ENCODE peak calls at places on chromosome 12, in seven cellular contexts. One of them, this sample, is unnamed.

GRCh38 chr12:101327054-101327453 is 47.1 kb downstream of the UTP20 start:
- DNase-seq in cardiac muscle cell: no peak
- DNase-seq in mucosa of descending colon: no peak
- DNase-seq in Panc1: no peak
- DNase-seq in esophagus squamous epithelium: no peak
- DNase-seq in sigmoid colon: no peak
- DNase-seq in astrocyte of the spinal cord: no peak
- DNase-seq in this sample: no peak

GRCh38 chr12:75489613-75490210 is 9.2 kb downstream of the GLIPR1 start:
- DNase-seq in cardiac muscle cell: peak; percentile 21
- DNase-seq in mucosa of descending colon: no peak
- DNase-seq in Panc1: no peak
- DNase-seq in esophagus squamous epithelium: no peak
- DNase-seq in sigmoid colon: no peak
- DNase-seq in astrocyte of the spinal cord: peak; percentile 61
- DNase-seq in this sample: no peak

GRCh38 chr12:31985832-31986231 is 26.6 kb downstream of the RESF1 start:
- DNase-seq in cardiac muscle cell: no peak
- DNase-seq in mucosa of descending colon: no peak
- DNase-seq in Panc1: no peak
- DNase-seq in esophagus squamous epithelium: no peak
- DNase-seq in sigmoid colon: no peak
- DNase-seq in astrocyte of the spinal cord: no peak
- DNase-seq in this sample: no peak

GRCh38 chr12:65822732-65823480 is 1.4 kb upstream of the HMGA2 start:
- DNase-seq in cardiac muscle cell: peak; percentile 81
- DNase-seq in mucosa of descending colon: peak; percentile 72
- DNase-seq in Panc1: peak; percentile 55
- DNase-seq in esophagus squamous epithelium: no peak
- DNase-seq in sigmoid colon: no peak
- DNase-seq in astrocyte of the spinal cord: peak; percentile 90
- DNase-seq in this sample: no peak

GRCh38 chr12:106999444-106999843 is 12.5 kb upstream of the MTERF2 start:
- DNase-seq in cardiac muscle cell: no peak
- DNase-seq in mucosa of descending colon: no peak
- DNase-seq in Panc1: no peak
- DNase-seq in esophagus squamous epithelium: no peak
- DNase-seq in sigmoid colon: no peak
- DNase-seq in astrocyte of the spinal cord: no peak
- DNase-seq in this sample: no peak

GRCh38 chr12:96371138-96371786 is 29.0 kb downstream of the CDK17 start:
- DNase-seq in cardiac muscle cell: no peak
- DNase-seq in mucosa of descending colon: no peak
- DNase-seq in Panc1: no peak
- DNase-seq in esophagus squamous epithelium: no peak
- DNase-seq in sigmoid colon: no peak
- DNase-seq in astrocyte of the spinal cord: no peak
- DNase-seq in this sample: no peak

GRCh38 chr12:100247765-100248164 is 19.1 kb downstream of the DEPDC4 start:
- DNase-seq in cardiac muscle cell: no peak
- DNase-seq in mucosa of descending colon: no peak
- DNase-seq in Panc1: no peak
- DNase-seq in esophagus squamous epithelium: no peak
- DNase-seq in sigmoid colon: no peak
- DNase-seq in astrocyte of the spinal cord: no peak
- DNase-seq in this sample: no peak

GRCh38 chr12:14239935-14240872 is 125.3 kb upstream of the ATF7IP start:
- DNase-seq in cardiac muscle cell: no peak
- DNase-seq in mucosa of descending colon: peak; percentile 77
- DNase-seq in Panc1: no peak
- DNase-seq in esophagus squamous epithelium: no peak
- DNase-seq in sigmoid colon: no peak
- DNase-seq in astrocyte of the spinal cord: no peak
- DNase-seq in this sample: no peak

GRCh38 chr12:101697930-101698781 is 716 bp downstream of the CHPT1 start:
- DNase-seq in cardiac muscle cell: peak; percentile 29
- DNase-seq in mucosa of descending colon: peak; percentile 62
- DNase-seq in Panc1: no peak
- DNase-seq in esophagus squamous epithelium: no peak
- DNase-seq in sigmoid colon: peak; percentile 82
- DNase-seq in astrocyte of the spinal cord: peak; percentile 26
- DNase-seq in this sample: no peak

GRCh38 chr12:85993746-85994145 is 119.7 kb downstream of the NTS start:
- DNase-seq in cardiac muscle cell: no peak
- DNase-seq in mucosa of descending colon: no peak
- DNase-seq in Panc1: no peak
- DNase-seq in esophagus squamous epithelium: no peak
- DNase-seq in sigmoid colon: no peak
- DNase-seq in astrocyte of the spinal cord: no peak
- DNase-seq in this sample: no peak

GRCh38 chr12:132423251-132424117 is 66.5 kb upstream of the FBRSL1 start:
- DNase-seq in cardiac muscle cell: no peak
- DNase-seq in mucosa of descending colon: no peak
- DNase-seq in Panc1: no peak
- DNase-seq in esophagus squamous epithelium: no peak
- DNase-seq in sigmoid colon: no peak
- DNase-seq in astrocyte of the spinal cord: no peak
- DNase-seq in this sample: no peak

GRCh38 chr12:106594447-106594846 is 11.6 kb downstream of the RFX4 start:
- DNase-seq in cardiac muscle cell: no peak
- DNase-seq in mucosa of descending colon: no peak
- DNase-seq in Panc1: no peak
- DNase-seq in esophagus squamous epithelium: no peak
- DNase-seq in sigmoid colon: no peak
- DNase-seq in astrocyte of the spinal cord: no peak
- DNase-seq in this sample: no peak

GRCh38 chr12:109741286-109741969 is 27.8 kb downstream of the FAM222A start:
- DNase-seq in cardiac muscle cell: no peak
- DNase-seq in mucosa of descending colon: no peak
- DNase-seq in Panc1: no peak
- DNase-seq in esophagus squamous epithelium: no peak
- DNase-seq in sigmoid colon: peak; percentile 43
- DNase-seq in astrocyte of the spinal cord: no peak
- DNase-seq in this sample: no peak

GRCh38 chr12:95788637-95789036 is 1.9 kb downstream of the NTN4 start:
- DNase-seq in cardiac muscle cell: peak; percentile 51
- DNase-seq in mucosa of descending colon: no peak
- DNase-seq in Panc1: no peak
- DNase-seq in esophagus squamous epithelium: no peak
- DNase-seq in sigmoid colon: no peak
- DNase-seq in astrocyte of the spinal cord: peak; percentile 52
- DNase-seq in this sample: no peak

GRCh38 chr12:2083008-2083407 is 30.2 kb downstream of the CACNA1C start:
- DNase-seq in cardiac muscle cell: no peak
- DNase-seq in mucosa of descending colon: no peak
- DNase-seq in Panc1: no peak
- DNase-seq in esophagus squamous epithelium: no peak
- DNase-seq in sigmoid colon: no peak
- DNase-seq in astrocyte of the spinal cord: no peak
- DNase-seq in this sample: no peak

GRCh38 chr12:43676183-43676813 is 82.3 kb downstream of the PUS7L start:
- DNase-seq in cardiac muscle cell: peak; percentile 9
- DNase-seq in mucosa of descending colon: peak; percentile 13
- DNase-seq in Panc1: peak; percentile 25
- DNase-seq in esophagus squamous epithelium: no peak
- DNase-seq in sigmoid colon: no peak
- DNase-seq in astrocyte of the spinal cord: no peak
- DNase-seq in this sample: no peak

GRCh38 chr12:49126852-49127763 is 4.1 kb downstream of the TUBA1B start:
- DNase-seq in cardiac muscle cell: no peak
- DNase-seq in mucosa of descending colon: no peak
- DNase-seq in Panc1: no peak
- DNase-seq in esophagus squamous epithelium: no peak
- DNase-seq in sigmoid colon: peak; percentile 3
- DNase-seq in astrocyte of the spinal cord: no peak
- DNase-seq in this sample: no peak

GRCh38 chr12:132329739-132330548 is 555 bp upstream of the GALNT9 start:
- DNase-seq in cardiac muscle cell: no peak
- DNase-seq in mucosa of descending colon: no peak
- DNase-seq in Panc1: no peak
- DNase-seq in esophagus squamous epithelium: no peak
- DNase-seq in sigmoid colon: no peak
- DNase-seq in astrocyte of the spinal cord: no peak
- DNase-seq in this sample: no peak

GRCh38 chr12:117498880-117499279 is 137.5 kb upstream of the NOS1 start:
- DNase-seq in cardiac muscle cell: no peak
- DNase-seq in mucosa of descending colon: no peak
- DNase-seq in Panc1: no peak
- DNase-seq in esophagus squamous epithelium: no peak
- DNase-seq in sigmoid colon: no peak
- DNase-seq in astrocyte of the spinal cord: no peak
- DNase-seq in this sample: no peak

GRCh38 chr12:53173085-53173715 is 7.3 kb upstream of the ZNF740 start:
- DNase-seq in cardiac muscle cell: no peak
- DNase-seq in mucosa of descending colon: no peak
- DNase-seq in Panc1: no peak
- DNase-seq in esophagus squamous epithelium: no peak
- DNase-seq in sigmoid colon: no peak
- DNase-seq in astrocyte of the spinal cord: peak; percentile 17
- DNase-seq in this sample: no peak

GRCh38 chr12:53172352-53172751 is 8.2 kb upstream of the ZNF740 start:
- DNase-seq in cardiac muscle cell: peak; percentile 68
- DNase-seq in mucosa of descending colon: no peak
- DNase-seq in Panc1: no peak
- DNase-seq in esophagus squamous epithelium: no peak
- DNase-seq in sigmoid colon: peak; percentile 87
- DNase-seq in astrocyte of the spinal cord: peak; percentile 58
- DNase-seq in this sample: peak; percentile 45

GRCh38 chr12:53171725-53172329 is 8.7 kb upstream of the ZNF740 start:
- DNase-seq in cardiac muscle cell: no peak
- DNase-seq in mucosa of descending colon: no peak
- DNase-seq in Panc1: no peak
- DNase-seq in esophagus squamous epithelium: no peak
- DNase-seq in sigmoid colon: no peak
- DNase-seq in astrocyte of the spinal cord: peak; percentile 18
- DNase-seq in this sample: no peak

GRCh38 chr12:53176750-53177149 is 3.8 kb upstream of the ZNF740 start:
- DNase-seq in cardiac muscle cell: no peak
- DNase-seq in mucosa of descending colon: no peak
- DNase-seq in Panc1: no peak
- DNase-seq in esophagus squamous epithelium: no peak
- DNase-seq in sigmoid colon: no peak
- DNase-seq in astrocyte of the spinal cord: no peak
- DNase-seq in this sample: no peak

GRCh38 chr12:53174881-53175491 is 5.5 kb upstream of the ZNF740 start:
- DNase-seq in cardiac muscle cell: peak; percentile 59
- DNase-seq in mucosa of descending colon: no peak
- DNase-seq in Panc1: no peak
- DNase-seq in esophagus squamous epithelium: no peak
- DNase-seq in sigmoid colon: no peak
- DNase-seq in astrocyte of the spinal cord: no peak
- DNase-seq in this sample: no peak
- TF ChIP-seq CTCF in cardiac muscle cell: peak; percentile 39
- TF ChIP-seq CTCF in mucosa of descending colon: no peak
- TF ChIP-seq CTCF in Panc1: peak; percentile 76
- TF ChIP-seq CTCF in esophagus squamous epithelium: peak; percentile 23
- TF ChIP-seq CTCF in sigmoid colon: no peak
- TF ChIP-seq CTCF in astrocyte of the spinal cord: peak; percentile 29
- TF ChIP-seq CTCF in this sample: peak; percentile 35

GRCh38 chr12:19764408-19764807 is 325.1 kb downstream of the AEBP2 start:
- DNase-seq in cardiac muscle cell: no peak
- DNase-seq in mucosa of descending colon: no peak
- DNase-seq in Panc1: no peak
- DNase-seq in esophagus squamous epithelium: no peak
- DNase-seq in sigmoid colon: no peak
- DNase-seq in astrocyte of the spinal cord: peak; percentile 48
- DNase-seq in this sample: no peak
- H3K4me3 ChIP-seq in cardiac muscle cell: no peak overlapping the region
- H3K4me3 ChIP-seq in mucosa of descending colon: no peak overlapping the region
- H3K4me3 ChIP-seq in Panc1: no peak overlapping the region
- H3K4me3 ChIP-seq in esophagus squamous epithelium: no peak overlapping the region
- H3K4me3 ChIP-seq in sigmoid colon: no peak overlapping the region
- H3K4me3 ChIP-seq in astrocyte of the spinal cord: no peak overlapping the region
- H3K4me3 ChIP-seq in this sample: no peak overlapping the region

DNA sequence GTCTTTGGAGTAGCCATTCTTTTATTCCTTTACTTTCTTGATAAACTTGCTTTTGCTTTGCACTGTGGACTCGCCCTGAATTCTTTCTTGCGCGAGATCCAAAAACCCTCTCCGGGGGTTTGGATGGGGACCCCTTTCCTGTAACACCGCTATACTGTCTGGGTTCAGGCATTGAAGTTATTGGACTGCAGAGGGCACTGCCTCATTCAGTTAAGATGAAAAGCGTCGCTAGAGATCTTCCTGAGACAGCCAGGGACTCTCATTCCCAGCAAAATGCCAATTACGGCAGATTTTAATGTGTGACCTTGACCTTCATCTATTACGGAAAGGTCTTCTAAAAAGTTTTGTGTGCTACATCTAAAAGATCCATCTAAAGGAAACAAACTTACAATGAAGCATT is 17.3 kb upstream of the RIMKLB start:
- DNase-seq in cardiac muscle cell: no peak
- DNase-seq in mucosa of descending colon: no peak
- DNase-seq in Panc1: no peak
- DNase-seq in esophagus squamous epithelium: no peak
- DNase-seq in sigmoid colon: no peak
- DNase-seq in astrocyte of the spinal cord: no peak
- DNase-seq in this sample: no peak
- TF ChIP-seq CTCF in cardiac muscle cell: peak; percentile 8
- TF ChIP-seq CTCF in mucosa of descending colon: no peak
- TF ChIP-seq CTCF in Panc1: no peak
- TF ChIP-seq CTCF in esophagus squamous epithelium: no peak
- TF ChIP-seq CTCF in sigmoid colon: no peak
- TF ChIP-seq CTCF in astrocyte of the spinal cord: peak; percentile 18
- TF ChIP-seq CTCF in this sample: no peak

GRCh38 chr12:58143498-58143897 is 202.1 kb downstream of the ATP23 start:
- DNase-seq in cardiac muscle cell: no peak
- DNase-seq in mucosa of descending colon: peak; percentile 63
- DNase-seq in Panc1: no peak
- DNase-seq in esophagus squamous epithelium: no peak
- DNase-seq in sigmoid colon: no peak
- DNase-seq in astrocyte of the spinal cord: no peak
- DNase-seq in this sample: no peak

GRCh38 chr12:58139894-58140293 is 198.5 kb downstream of the ATP23 start:
- DNase-seq in cardiac muscle cell: no peak
- DNase-seq in mucosa of descending colon: no peak
- DNase-seq in Panc1: no peak
- DNase-seq in esophagus squamous epithelium: no peak
- DNase-seq in sigmoid colon: no peak
- DNase-seq in astrocyte of the spinal cord: no peak
- DNase-seq in this sample: no peak

GRCh38 chr12:58148405-58148804 is 207.0 kb downstream of the ATP23 start:
- DNase-seq in cardiac muscle cell: peak; percentile 67
- DNase-seq in mucosa of descending colon: no peak
- DNase-seq in Panc1: no peak
- DNase-seq in esophagus squamous epithelium: no peak
- DNase-seq in sigmoid colon: no peak
- DNase-seq in astrocyte of the spinal cord: peak; percentile 47
- DNase-seq in this sample: peak; percentile 13

GRCh38 chr12:58140395-58140794 is 199.0 kb downstream of the ATP23 start:
- DNase-seq in cardiac muscle cell: no peak
- DNase-seq in mucosa of descending colon: no peak
- DNase-seq in Panc1: no peak
- DNase-seq in esophagus squamous epithelium: no peak
- DNase-seq in sigmoid colon: no peak
- DNase-seq in astrocyte of the spinal cord: no peak
- DNase-seq in this sample: no peak

DNA sequence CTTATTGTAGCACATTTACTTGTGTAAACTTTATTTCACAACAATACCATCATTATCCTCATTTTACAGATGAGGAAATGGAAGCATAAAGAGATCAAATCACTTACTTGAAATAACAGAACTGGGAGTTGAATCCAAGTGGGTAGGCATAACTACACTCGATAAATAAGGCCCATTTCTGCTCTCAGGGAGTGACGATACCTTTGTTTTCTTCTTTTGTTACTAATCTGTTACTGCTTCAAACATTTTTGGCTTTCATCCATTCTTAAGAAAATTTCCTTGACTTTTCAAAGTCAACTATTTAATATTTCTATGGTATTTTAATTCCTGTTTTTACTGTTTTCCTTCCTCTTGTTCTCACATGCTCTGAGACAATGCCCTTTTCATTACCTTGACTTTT is 201.6 kb downstream of the ATP23 start:
- DNase-seq in cardiac muscle cell: no peak
- DNase-seq in mucosa of descending colon: no peak
- DNase-seq in Panc1: no peak
- DNase-seq in esophagus squamous epithelium: no peak
- DNase-seq in sigmoid colon: no peak
- DNase-seq in astrocyte of the spinal cord: no peak
- DNase-seq in this sample: no peak
- H3K4me3 ChIP-seq in cardiac muscle cell: no peak overlapping the region
- H3K4me3 ChIP-seq in mucosa of descending colon: no peak overlapping the region
- H3K4me3 ChIP-seq in Panc1: no peak overlapping the region
- H3K4me3 ChIP-seq in esophagus squamous epithelium: no peak overlapping the region
- H3K4me3 ChIP-seq in sigmoid colon: no peak overlapping the region
- H3K4me3 ChIP-seq in astrocyte of the spinal cord: no peak overlapping the region
- H3K4me3 ChIP-seq in this sample: no peak overlapping the region